ENCODE peak calls at places on chromosomes 2 and 18, in six cellular contexts. B is MM.1S, A is endothelial cell, V is right atrium auricular region, W is astrocyte of the spinal cord, M is astrocyte of the cerebellum. E is an unnamed sample.

GRCh38 chr2:104774631-104775030 is 79.3 kb upstream of the POU3F3 start:
- DNase-seq in B (no peak), A (no peak), V (no peak), W (peak; percentile 64), M (no peak), E (no peak)

GRCh38 chr2:158671381-158672245 is 123.5 kb upstream of the DAPL1 start:
- DNase-seq in B (no peak), A (no peak), V (no peak), W (no peak), M (no peak), E (no peak)

GRCh38 chr2:222459983-222460382 is 35.6 kb downstream of the SGPP2 start:
- DNase-seq in B (no peak), A (no peak), V (no peak), W (no peak), M (no peak), E (no peak)

GRCh38 chr2:176751314-176751713 is 461.3 kb upstream of the HNRNPA3 start:
- DNase-seq in B (no peak), A (no peak), V (no peak), W (no peak), M (no peak), E (no peak)

GRCh38 chr2:12967804-12968203 is 251.1 kb downstream of the TRIB2 start:
- DNase-seq in B (no peak), A (no peak), V (no peak), W (no peak), M (no peak), E (no peak)

GRCh38 chr2:11898576-11898975 is 152.1 kb downstream of the LPIN1 start:
- DNase-seq in B (no peak), A (no peak), V (no peak), W (no peak), M (no peak), E (no peak)

GRCh38 chr2:240590681-240591111 is 4.2 kb downstream of the CAPN10 start:
- DNase-seq in B (no peak), A (no peak), V (no peak), W (no peak), M (no peak), E (no peak)

GRCh38 chr2:232979871-232980461 is 33.1 kb downstream of the NGEF start:
- DNase-seq in B (no peak), A (no peak), V (no peak), W (peak; percentile 74), M (no peak), E (peak; percentile 42)

GRCh38 chr2:203783496-203784203 is 77.2 kb downstream of the CD28 start:
- DNase-seq in B (no peak), A (no peak), V (no peak), W (peak; percentile 94), M (peak; percentile 52), E (no peak)

GRCh38 chr18:70469916-70470315 is 181.1 kb downstream of the SOCS6 start:
- DNase-seq in B (no peak), A (no peak), V (no peak), W (peak; percentile 43), M (peak; percentile 37), E (no peak)

GRCh38 chr18:38545071-38545470 is 979.5 kb upstream of the CELF4 start:
- DNase-seq in B (peak; percentile 29), A (peak; percentile 57), V (no peak), W (no peak), M (no peak), E (no peak)
- TF ChIP-seq CTCF in B (peak; percentile 44), A (no peak), V (no peak), W (no peak), M (no peak), E (peak; percentile 48)

DNA sequence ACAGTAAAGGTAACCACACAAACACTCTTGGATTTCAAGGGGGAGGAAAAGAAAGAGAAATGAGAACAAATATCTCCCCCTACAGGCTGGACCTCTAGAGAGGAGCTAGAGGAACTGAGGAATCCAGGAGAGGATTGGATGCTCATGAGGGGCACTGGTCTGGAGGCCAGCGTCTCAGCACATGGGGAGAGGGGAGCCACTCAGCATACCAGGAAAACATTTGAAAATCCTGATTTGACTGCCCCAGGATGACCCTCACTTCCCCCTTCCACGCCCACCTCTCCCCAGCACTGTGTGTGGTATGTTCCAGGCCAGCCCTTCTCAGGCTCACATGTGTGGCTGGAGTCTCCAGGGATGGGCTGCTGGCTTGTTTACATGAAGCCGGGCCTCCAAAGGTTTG is 396.8 kb upstream of the ID2 start:
- DNase-seq in B (no peak), A (no peak), V (no peak), W (no peak), M (no peak), E (no peak)
- TF ChIP-seq CTCF in B (no peak), A (no peak), V (no peak), W (peak; percentile 26), M (peak; percentile 6), E (peak; percentile 25)

DNA sequence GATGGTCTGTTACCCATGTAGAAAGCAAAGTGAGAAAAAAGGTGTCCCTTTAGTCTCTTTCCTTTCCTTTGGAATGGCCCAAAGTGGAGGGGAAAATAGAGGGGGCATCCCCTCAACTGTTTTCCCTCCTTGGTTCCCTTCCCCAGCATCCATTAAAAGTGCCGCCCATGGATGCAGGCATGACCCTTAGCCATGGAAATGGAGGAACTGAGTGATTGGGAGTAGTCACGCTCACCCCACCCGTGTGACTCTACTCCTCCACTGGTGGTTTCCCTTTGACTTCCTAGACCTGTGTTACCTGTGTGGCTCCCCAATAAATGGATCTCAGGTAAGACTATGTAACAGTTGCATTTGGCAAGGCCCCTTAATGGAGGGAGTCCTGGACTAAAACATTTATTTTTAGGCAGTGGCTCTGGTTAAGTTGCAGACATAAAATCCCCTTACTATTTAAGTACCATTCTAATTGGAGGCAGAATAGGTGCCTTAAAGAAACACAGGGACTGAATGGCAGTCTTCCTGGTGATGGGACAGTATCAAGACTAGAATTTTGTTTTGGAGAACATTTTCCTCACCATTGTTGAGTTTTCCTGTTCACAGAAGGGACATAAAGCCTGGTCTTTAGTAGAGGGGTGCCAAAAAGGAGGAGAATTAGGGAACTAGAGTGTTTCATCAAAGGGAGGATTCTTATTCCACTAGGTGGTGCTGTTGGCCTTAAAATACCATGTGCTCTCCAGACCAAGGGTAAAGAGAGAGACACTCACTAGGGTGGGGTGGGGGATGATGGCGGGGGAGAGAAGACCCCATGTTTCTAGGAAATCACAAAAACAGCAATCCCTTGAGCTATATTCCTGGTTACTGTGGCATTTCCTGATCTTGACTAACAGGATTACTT is 25.7 kb upstream of the PLA2R1 start:
- DNase-seq in B (peak; percentile 45), A (no peak), V (no peak), W (no peak), M (no peak), E (no peak)
- TF ChIP-seq CTCF in B (peak; percentile 47), A (no peak), V (no peak), W (peak; percentile 10), M (peak; percentile 8), E (peak; percentile 54)

GRCh38 chr18:33839452-33840225 is 261.6 kb downstream of the ASXL3 start:
- DNase-seq in B (peak; percentile 64), A (peak; percentile 32), V (no peak), W (peak; percentile 78), M (peak; percentile 78), E (no peak)
- TF ChIP-seq CTCF in B (peak; percentile 72), A (peak; percentile 69), V (no peak), W (peak; percentile 83), M (peak; percentile 78), E (peak; percentile 89)

GRCh38 chr2:45180033-45180746 is 170.9 kb upstream of the SIX2 start:
- DNase-seq in B (no peak), A (no peak), V (no peak), W (no peak), M (no peak), E (no peak)

GRCh38 chr2:45178854-45179253 is 169.6 kb upstream of the SIX2 start:
- DNase-seq in B (no peak), A (no peak), V (no peak), W (no peak), M (no peak), E (no peak)

GRCh38 chr2:45182667-45183620 is 173.7 kb upstream of the SIX2 start:
- DNase-seq in B (no peak), A (no peak), V (no peak), W (no peak), M (no peak), E (no peak)

GRCh38 chr2:45180784-45181183 is 171.5 kb upstream of the SIX2 start:
- DNase-seq in B (no peak), A (no peak), V (no peak), W (no peak), M (no peak), E (no peak)

DNA sequence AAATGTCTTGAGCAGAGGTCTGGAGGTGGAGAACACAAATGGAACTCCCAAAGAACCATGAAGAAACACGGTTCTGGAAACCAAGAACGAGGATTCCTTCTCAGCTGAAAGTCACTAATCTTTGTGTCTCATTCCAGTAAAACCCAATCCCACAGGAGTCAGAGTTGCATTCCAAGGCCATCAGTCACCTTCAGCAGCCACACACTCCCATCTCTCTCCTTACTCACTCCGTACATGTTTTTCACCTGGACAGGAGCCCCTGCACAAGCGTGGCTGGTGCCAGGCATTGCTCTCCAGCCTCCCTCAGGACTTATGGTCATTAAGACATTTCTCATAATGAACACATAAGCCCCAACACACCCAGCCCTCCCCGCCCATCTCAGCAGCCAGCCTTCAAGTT is 175.4 kb upstream of the SIX2 start:
- DNase-seq in B (no peak), A (no peak), V (no peak), W (peak; percentile 64), M (peak; percentile 49), E (no peak)
- TF ChIP-seq CTCF in B (no peak), A (no peak), V (no peak), W (no peak), M (no peak), E (no peak)

GRCh38 chr18:9086624-9087023 is 15.9 kb upstream of the NDUFV2 start:
- DNase-seq in B (no peak), A (no peak), V (no peak), W (no peak), M (no peak), E (no peak)
- TF ChIP-seq CTCF in B (no peak), A (no peak), V (no peak), W (no peak), M (no peak), E (no peak)

GRCh38 chr18:58398648-58399398 is 230.1 kb downstream of the ALPK2 start:
- DNase-seq in B (no peak), A (no peak), V (no peak), W (no peak), M (no peak), E (no peak)
- TF ChIP-seq CTCF in B (no peak), A (no peak), V (no peak), W (no peak), M (no peak), E (no peak)

GRCh38 chr2:181891258-181891965 is at the start of gene ITPRID2:
- DNase-seq in B (peak; percentile 88), A (peak; percentile 89), V (peak; percentile 73), W (peak; percentile 92), M (peak; percentile 68), E (no peak)
- TF ChIP-seq CTCF in B (no peak), A (no peak), V (peak; percentile 29), W (no peak), M (no peak), E (no peak)

GRCh38 chr2:190587106-190587505 is 52.6 kb upstream of the NEMP2 start:
- DNase-seq in B (no peak), A (no peak), V (no peak), W (no peak), M (no peak), E (no peak)
- TF ChIP-seq CTCF in B (no peak), A (no peak), V (no peak), W (no peak), M (no peak), E (no peak)